ENCODE peak calls at places on chromosomes 5 and 9, in five cellular contexts. V is BJ; M is cardiac fibroblast; L is activated B cell treated with CpG ODN at 0.5 μM for 24 hours; S is CD4-positive, alpha-beta T cell. B is an unnamed sample.

GRCh38 chr9:20624201-20625002 is 2.1 kb upstream of the MLLT3 start:
- DNase-seq in V (no peak), M (peak; percentile 87), S (no peak), L (no peak), B (no peak)

GRCh38 chr9:110802416-110803035 is 133.9 kb downstream of the MUSK start:
- DNase-seq in L (no peak), M (peak; percentile 78), V (no peak), S (no peak), B (no peak)

GRCh38 chr5:2164586-2164985 is 281.9 kb upstream of the IRX4 start:
- DNase-seq in S (no peak), L (no peak), V (no peak), M (no peak), B (no peak)

GRCh38 chr5:132095077-132095744 is 21.6 kb downstream of the CSF2 start:
- DNase-seq in V (no peak), M (no peak), S (no peak), L (no peak), B (no peak)

GRCh38 chr5:124746252-124746915 is at the start of gene ZNF608:
- DNase-seq in L (no peak), M (peak; percentile 92), S (no peak), V (no peak), B (no peak)

GRCh38 chr9:27129221-27129620 is 20.2 kb downstream of the TEK start:
- DNase-seq in V (no peak), L (no peak), M (peak; percentile 41), S (no peak), B (no peak)

GRCh38 chr9:22201256-22201655 is 192.2 kb upstream of the CDKN2B start:
- DNase-seq in L (no peak), M (no peak), V (no peak), S (no peak), B (no peak)

GRCh38 chr5:52989025-52989780 is at the start of gene ITGA2:
- DNase-seq in V (no peak), M (peak; percentile 65), S (no peak), L (peak; percentile 17), B (peak; percentile 72)

GRCh38 chr9:138053996-138054752 is 176.6 kb downstream of the CACNA1B start:
- DNase-seq in M (no peak), V (no peak), L (peak; percentile 4), S (no peak), B (peak; percentile 47)

GRCh38 chr5:82277613-82277986 is 554 bp downstream of the RPS23 start:
- DNase-seq in L (no peak), M (no peak), S (no peak), V (no peak), B (no peak)

GRCh38 chr9:109779711-109780452 is at the start of gene PALM2AKAP2:
- DNase-seq in L (no peak), S (no peak), V (no peak), M (peak; percentile 66), B (peak; percentile 82)

GRCh38 chr9:2907401-2907800 is 63.5 kb upstream of the PUM3 start:
- DNase-seq in V (peak; percentile 3), L (no peak), S (no peak), M (no peak), B (no peak)

GRCh38 chr5:5422819-5423515 is 490 bp downstream of the ICE1 start:
- DNase-seq in V (no peak), S (no peak), M (peak; percentile 3), L (no peak), B (no peak)

GRCh38 chr9:116475201-116475600 is 211.9 kb upstream of the TRIM32 start:
- DNase-seq in S (no peak), L (no peak), V (no peak), M (peak; percentile 41), B (no peak)

GRCh38 chr9:93203713-93204469 is 20.0 kb downstream of the WNK2 start:
- DNase-seq in V (no peak), M (no peak), L (no peak), S (no peak), B (no peak)

GRCh38 chr9:1052119-1052907 is 2.2 kb downstream of the DMRT2 start:
- DNase-seq in L (no peak), S (no peak), M (no peak), V (no peak), B (no peak)

GRCh38 chr5:43401827-43402226 is 10.4 kb downstream of the CCL28 start:
- DNase-seq in M (peak; percentile 34), S (no peak), L (no peak), V (no peak), B (no peak)
- TF ChIP-seq CTCF in M (peak; percentile 51), S (no peak), L (no peak), V (peak; percentile 54), B (peak; percentile 35)

GRCh38 chr5:180491496-180491895 is 2.7 kb upstream of the CNOT6 start:
- DNase-seq in S (no peak), M (no peak), L (no peak), V (no peak), B (no peak)
- TF ChIP-seq CTCF in S (no peak), M (no peak), L (no peak), V (no peak), B (no peak)

GRCh38 chr5:106875591-106876297 is 795.0 kb downstream of the EFNA5 start:
- DNase-seq in S (no peak), V (no peak), M (peak; percentile 16), L (no peak), B (no peak)
- TF ChIP-seq CTCF in S (no peak), V (peak; percentile 61), M (peak; percentile 62), L (no peak), B (peak; percentile 44)

GRCh38 chr9:130729145-130729544 is 35.6 kb downstream of the EXOSC2 start:
- DNase-seq in S (no peak), M (no peak), L (no peak), V (no peak), B (no peak)

GRCh38 chr9:130731355-130731754 is 37.8 kb downstream of the EXOSC2 start:
- DNase-seq in S (no peak), M (no peak), V (no peak), L (no peak), B (no peak)

GRCh38 chr9:130732793-130733221 is 39.2 kb downstream of the EXOSC2 start:
- DNase-seq in V (no peak), S (no peak), L (no peak), M (peak; percentile 87), B (no peak)

GRCh38 chr9:130728721-130729120 is 35.1 kb downstream of the EXOSC2 start:
- DNase-seq in M (peak; percentile 60), V (peak; percentile 39), L (no peak), S (no peak), B (no peak)

DNA sequence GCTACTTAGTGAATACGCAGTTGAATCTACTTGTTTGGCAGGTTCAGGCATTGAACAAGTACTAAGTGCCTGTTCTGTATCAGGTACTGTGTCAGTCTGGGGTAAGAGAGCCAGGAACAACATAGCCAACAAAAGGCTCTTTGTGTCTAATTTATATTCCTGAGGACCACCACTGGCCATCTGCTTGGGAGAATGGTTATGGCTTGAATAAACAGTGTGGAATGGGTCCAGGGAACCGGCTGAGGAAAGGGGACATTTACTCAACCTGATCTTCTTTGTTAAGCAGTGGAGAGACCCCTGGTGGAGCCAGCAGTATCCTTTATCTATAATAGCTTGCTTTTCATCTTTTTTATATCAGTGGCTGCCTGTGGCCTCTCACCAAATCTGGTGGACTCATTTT is 38.6 kb downstream of the EXOSC2 start:
- DNase-seq in M (peak; percentile 27), L (no peak), S (no peak), V (no peak), B (no peak)
- TF ChIP-seq CTCF in M (no peak), L (no peak), S (no peak), V (no peak), B (peak; percentile 24)

GRCh38 chr5:93909356-93909755 is 168.0 kb upstream of the POU5F2 start:
- DNase-seq in V (no peak), M (peak; percentile 45), S (no peak), L (no peak), B (no peak)
- TF ChIP-seq CTCF in V (peak; percentile 20), M (peak; percentile 17), S (no peak), L (no peak), B (peak; percentile 63)

GRCh38 chr5:400282-401215 is 42.4 kb upstream of the EXOC3 start:
- DNase-seq in S (no peak), M (no peak), V (peak; percentile 99), L (no peak), B (peak; percentile 44)
- TF ChIP-seq CTCF in S (no peak), M (no peak), V (no peak), L (no peak), B (no peak)

GRCh38 chr9:74303945-74304344 is 193.2 kb upstream of the RORB start:
- DNase-seq in S (no peak), M (no peak), V (no peak), L (no peak), B (no peak)

GRCh38 chr9:74304598-74304997 is 192.5 kb upstream of the RORB start:
- DNase-seq in V (no peak), M (no peak), L (no peak), S (no peak), B (no peak)

DNA sequence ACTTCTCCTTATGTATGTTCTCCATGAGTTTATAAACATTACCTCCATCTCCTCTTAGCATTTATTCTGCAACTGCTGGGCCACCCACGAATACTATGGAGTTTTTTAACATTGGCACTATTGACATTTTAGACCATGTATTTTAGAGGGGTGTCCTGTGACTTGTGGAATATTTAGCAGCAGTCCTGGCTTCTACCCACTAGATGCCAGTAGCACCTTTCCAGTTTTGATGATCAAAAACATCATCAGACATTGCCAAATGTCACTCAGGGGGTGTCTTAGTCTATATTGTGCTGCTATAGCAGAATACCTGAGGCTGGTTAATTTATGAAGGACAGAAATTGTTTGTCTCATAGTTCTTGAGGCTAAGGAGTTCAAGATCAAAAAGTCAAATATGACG is 187.5 kb upstream of the RORB start:
- DNase-seq in L (no peak), S (no peak), M (no peak), V (no peak), B (no peak)
- TF ChIP-seq CTCF in L (no peak), S (no peak), M (no peak), V (no peak), B (no peak)